ENCODE peak calls at places on chromosomes 11 and 22, in five cellular contexts. One of them, this sample, is unnamed.

GRCh38 chr11:44596541-44597276 is 31.2 kb downstream of the CD82 start:
- DNase-seq in GM12892: peak
- DNase-seq in GM12878: peak
- DNase-seq in SK-N-SH: no peak
- DNase-seq in HepG2: no peak
- DNase-seq in this sample: no peak

GRCh38 chr11:2940930-2941821 is 12.0 kb upstream of the PHLDA2 start:
- DNase-seq in GM12892: no peak
- DNase-seq in GM12878: no peak
- DNase-seq in SK-N-SH: peak
- DNase-seq in HepG2: no peak
- DNase-seq in this sample: no peak

GRCh38 chr11:121741954-121742361 is 289.2 kb upstream of the SORL1-AS1 start:
- DNase-seq in GM12892: no peak
- DNase-seq in GM12878: no peak
- DNase-seq in SK-N-SH: peak
- DNase-seq in HepG2: no peak
- DNase-seq in this sample: no peak

GRCh38 chr11:44916316-44916715 is 34.4 kb downstream of the TP53I11 start:
- DNase-seq in GM12892: no peak
- DNase-seq in GM12878: no peak
- DNase-seq in SK-N-SH: no peak
- DNase-seq in HepG2: no peak
- DNase-seq in this sample: no peak

GRCh38 chr22:49381595-49382450 is 445.9 kb downstream of the BRD1 start:
- DNase-seq in GM12892: no peak
- DNase-seq in GM12878: no peak
- DNase-seq in SK-N-SH: no peak
- DNase-seq in HepG2: no peak
- DNase-seq in this sample: no peak

GRCh38 chr11:13502492-13502891 is 6.7 kb upstream of the PTH start:
- DNase-seq in GM12892: no peak
- DNase-seq in GM12878: no peak
- DNase-seq in SK-N-SH: no peak
- DNase-seq in HepG2: no peak
- DNase-seq in this sample: no peak

GRCh38 chr11:75349540-75350116 is 1.8 kb downstream of the ARRB1 start:
- DNase-seq in GM12892: no peak
- DNase-seq in GM12878: no peak
- DNase-seq in SK-N-SH: no peak
- DNase-seq in HepG2: no peak
- DNase-seq in this sample: no peak

GRCh38 chr11:128582496-128583366 is 4.6 kb downstream of the ETS1 start:
- DNase-seq in GM12892: no peak
- DNase-seq in GM12878: no peak
- DNase-seq in SK-N-SH: no peak
- DNase-seq in HepG2: no peak
- DNase-seq in this sample: no peak

GRCh38 chr22:38953091-38953490 is 4.3 kb upstream of the APOBEC3A start:
- DNase-seq in GM12892: no peak
- DNase-seq in GM12878: no peak
- DNase-seq in SK-N-SH: no peak
- DNase-seq in HepG2: no peak
- DNase-seq in this sample: no peak

GRCh38 chr11:12664410-12664809 is 9.8 kb upstream of the TEAD1 start:
- DNase-seq in GM12892: no peak
- DNase-seq in GM12878: no peak
- DNase-seq in SK-N-SH: no peak
- DNase-seq in HepG2: no peak
- DNase-seq in this sample: no peak

GRCh38 chr11:102940714-102941588 is 14.6 kb downstream of the MMP13 start:
- DNase-seq in GM12892: peak
- DNase-seq in GM12878: peak
- DNase-seq in SK-N-SH: peak
- DNase-seq in HepG2: peak
- DNase-seq in this sample: peak

GRCh38 chr22:40415531-40416266 is 45.3 kb downstream of the SGSM3 start:
- DNase-seq in GM12892: peak
- DNase-seq in GM12878: no peak
- DNase-seq in SK-N-SH: no peak
- DNase-seq in HepG2: no peak
- DNase-seq in this sample: peak

GRCh38 chr11:111910637-111911562 is 670 bp downstream of the CRYAB start:
- DNase-seq in GM12892: no peak
- DNase-seq in GM12878: no peak
- DNase-seq in SK-N-SH: no peak
- DNase-seq in HepG2: no peak
- DNase-seq in this sample: no peak

GRCh38 chr11:25961539-25961938 is 370.4 kb upstream of the ANO3 start:
- DNase-seq in GM12892: no peak
- DNase-seq in GM12878: no peak
- DNase-seq in SK-N-SH: no peak
- DNase-seq in HepG2: no peak
- DNase-seq in this sample: no peak

GRCh38 chr11:124900464-124900863 is 2.8 kb upstream of the ROBO4 start:
- DNase-seq in GM12892: no peak
- DNase-seq in GM12878: no peak
- DNase-seq in SK-N-SH: peak
- DNase-seq in HepG2: peak
- DNase-seq in this sample: no peak

GRCh38 chr11:92424281-92424680 is 199.7 kb downstream of the FAT3 start:
- DNase-seq in GM12892: no peak
- DNase-seq in GM12878: no peak
- DNase-seq in SK-N-SH: no peak
- DNase-seq in HepG2: no peak
- DNase-seq in this sample: no peak

GRCh38 chr11:1345752-1346513 is 36.5 kb upstream of the TOLLIP start:
- DNase-seq in GM12892: no peak
- DNase-seq in GM12878: no peak
- DNase-seq in SK-N-SH: peak
- DNase-seq in HepG2: no peak
- DNase-seq in this sample: no peak

GRCh38 chr11:68028802-68029475 is 1.5 kb upstream of the NDUFS8 start:
- DNase-seq in GM12892: no peak
- DNase-seq in GM12878: no peak
- DNase-seq in SK-N-SH: no peak
- DNase-seq in HepG2: no peak
- DNase-seq in this sample: no peak

GRCh38 chr11:18067372-18067771 is 21.3 kb upstream of the TPH1 start:
- DNase-seq in GM12892: no peak
- DNase-seq in GM12878: no peak
- DNase-seq in SK-N-SH: no peak
- DNase-seq in HepG2: no peak
- DNase-seq in this sample: no peak

GRCh38 chr11:76267563-76267962 is 61.3 kb upstream of the WNT11 start:
- DNase-seq in GM12892: no peak
- DNase-seq in GM12878: no peak
- DNase-seq in SK-N-SH: no peak
- DNase-seq in HepG2: no peak
- DNase-seq in this sample: no peak

GRCh38 chr11:68099474-68100405 is 21.4 kb downstream of the CHKA start:
- DNase-seq in GM12892: no peak
- DNase-seq in GM12878: peak
- DNase-seq in SK-N-SH: peak
- DNase-seq in HepG2: peak
- DNase-seq in this sample: no peak

GRCh38 chr11:14335712-14336111 is 23.3 kb downstream of the RRAS2 start:
- DNase-seq in GM12892: no peak
- DNase-seq in GM12878: no peak
- DNase-seq in SK-N-SH: no peak
- DNase-seq in HepG2: no peak
- DNase-seq in this sample: no peak

GRCh38 chr11:126716456-126717083 is 284.0 kb downstream of the KIRREL3 start:
- DNase-seq in GM12892: no peak
- DNase-seq in GM12878: no peak
- DNase-seq in SK-N-SH: peak
- DNase-seq in HepG2: peak
- DNase-seq in this sample: peak

GRCh38 chr11:44446341-44446712 is 119.1 kb upstream of the CD82 start:
- DNase-seq in GM12892: no peak
- DNase-seq in GM12878: no peak
- DNase-seq in SK-N-SH: no peak
- DNase-seq in HepG2: no peak
- DNase-seq in this sample: no peak

GRCh38 chr11:2994336-2994730 is 2.2 kb upstream of the NAP1L4 start:
- DNase-seq in GM12892: no peak
- DNase-seq in GM12878: no peak
- DNase-seq in SK-N-SH: no peak
- DNase-seq in HepG2: no peak
- DNase-seq in this sample: no peak

GRCh38 chr22:23240639-23241389 is 60.5 kb downstream of the BCR start:
- DNase-seq in GM12892: no peak
- DNase-seq in GM12878: no peak
- DNase-seq in SK-N-SH: peak
- DNase-seq in HepG2: no peak
- DNase-seq in this sample: no peak

GRCh38 chr11:131618203-131618602 is 247.8 kb downstream of the NTM start:
- DNase-seq in GM12892: no peak
- DNase-seq in GM12878: no peak
- DNase-seq in SK-N-SH: no peak
- DNase-seq in HepG2: no peak
- DNase-seq in this sample: no peak
- TF ChIP-seq TAF1 in GM12892: no peak
- TF ChIP-seq TAF1 in GM12878: no peak
- TF ChIP-seq TAF1 in SK-N-SH: no peak
- TF ChIP-seq TAF1 in HepG2: no peak
- TF ChIP-seq TAF1 in this sample: no peak

DNA sequence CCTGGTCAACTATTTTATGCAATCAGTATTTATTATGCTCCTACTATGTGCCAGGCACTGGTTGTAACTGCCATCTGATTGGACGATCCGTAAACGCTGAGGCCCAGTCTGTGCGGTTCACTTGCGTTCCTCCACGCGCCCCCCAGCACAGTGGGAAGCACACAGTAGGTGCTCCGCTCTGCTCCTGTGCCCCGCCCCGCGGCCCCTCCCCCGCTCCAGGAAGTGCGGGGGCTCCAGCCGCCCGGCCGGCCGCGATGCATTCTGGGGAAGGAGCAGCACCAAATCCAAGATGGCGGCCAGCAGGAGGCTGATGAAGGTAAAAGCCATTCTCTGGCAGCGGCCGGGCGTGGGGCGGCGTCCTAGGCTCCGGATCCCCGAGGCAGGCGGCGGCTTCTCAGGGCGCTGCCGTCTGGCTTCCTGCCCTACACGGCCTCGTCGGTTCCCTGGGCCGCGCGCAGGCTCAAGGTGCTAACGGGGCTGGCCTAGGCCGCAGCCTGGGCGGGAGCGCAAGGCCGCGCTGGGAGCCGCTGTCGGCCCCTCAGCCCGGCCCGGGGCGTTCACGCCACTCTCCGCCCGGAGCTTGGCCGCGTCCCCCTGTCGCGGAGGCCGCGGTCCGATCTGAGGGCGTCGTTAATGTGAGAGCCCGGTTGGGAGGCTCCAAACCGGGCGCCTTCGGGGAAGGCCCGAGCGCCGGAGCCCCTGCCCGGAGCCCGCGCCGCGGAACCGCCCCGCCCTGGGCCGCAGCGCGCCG is at the start of gene UBE2L3:
- DNase-seq in GM12892: peak
- DNase-seq in GM12878: no peak
- DNase-seq in SK-N-SH: peak
- DNase-seq in HepG2: peak
- DNase-seq in this sample: peak
- TF ChIP-seq POLR2AphosphoS5 in GM12892: peak
- TF ChIP-seq POLR2AphosphoS5 in GM12878: peak
- TF ChIP-seq POLR2AphosphoS5 in SK-N-SH: peak
- TF ChIP-seq POLR2AphosphoS5 in HepG2: peak
- TF ChIP-seq POLR2AphosphoS5 in this sample: peak

GRCh38 chr11:27214713-27215112 is 148.3 kb downstream of the CCDC34 start:
- DNase-seq in GM12892: no peak
- DNase-seq in GM12878: no peak
- DNase-seq in SK-N-SH: no peak
- DNase-seq in HepG2: no peak
- DNase-seq in this sample: no peak

GRCh38 chr11:27212248-27212780 is 150.7 kb downstream of the CCDC34 start:
- DNase-seq in GM12892: no peak
- DNase-seq in GM12878: no peak
- DNase-seq in SK-N-SH: no peak
- DNase-seq in HepG2: no peak
- DNase-seq in this sample: no peak

GRCh38 chr11:27215471-27216267 is 147.3 kb downstream of the CCDC34 start:
- DNase-seq in GM12892: no peak
- DNase-seq in GM12878: no peak
- DNase-seq in SK-N-SH: no peak
- DNase-seq in HepG2: no peak
- DNase-seq in this sample: no peak

GRCh38 chr11:27211370-27212127 is 151.5 kb downstream of the CCDC34 start:
- DNase-seq in GM12892: no peak
- DNase-seq in GM12878: no peak
- DNase-seq in SK-N-SH: no peak
- DNase-seq in HepG2: no peak
- DNase-seq in this sample: no peak

DNA sequence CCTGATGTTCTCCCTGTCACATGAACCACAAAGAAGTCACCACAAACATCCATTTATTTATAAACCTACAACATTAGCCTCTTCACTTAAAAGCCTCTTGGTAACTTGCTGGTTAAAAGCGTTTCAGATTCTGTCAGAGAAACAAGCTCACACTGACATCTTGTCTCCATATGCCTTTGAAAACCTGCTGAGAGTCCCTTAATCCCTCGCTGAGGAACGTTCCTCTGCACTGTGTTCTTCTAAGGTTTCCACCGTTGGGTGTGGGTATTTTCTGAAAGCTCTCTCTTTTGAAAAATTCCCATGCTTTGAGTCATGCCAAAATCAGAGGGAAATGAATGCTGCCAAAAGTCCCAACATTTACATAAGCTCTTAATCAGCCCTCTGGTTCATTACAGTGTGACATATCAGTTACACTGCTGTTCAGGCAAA is 149.8 kb downstream of the CCDC34 start:
- DNase-seq in GM12892: no peak
- DNase-seq in GM12878: peak
- DNase-seq in SK-N-SH: no peak
- DNase-seq in HepG2: no peak
- DNase-seq in this sample: no peak
- TF ChIP-seq TAF1 in GM12892: no peak
- TF ChIP-seq TAF1 in GM12878: no peak
- TF ChIP-seq TAF1 in SK-N-SH: peak
- TF ChIP-seq TAF1 in HepG2: no peak
- TF ChIP-seq TAF1 in this sample: no peak

DNA sequence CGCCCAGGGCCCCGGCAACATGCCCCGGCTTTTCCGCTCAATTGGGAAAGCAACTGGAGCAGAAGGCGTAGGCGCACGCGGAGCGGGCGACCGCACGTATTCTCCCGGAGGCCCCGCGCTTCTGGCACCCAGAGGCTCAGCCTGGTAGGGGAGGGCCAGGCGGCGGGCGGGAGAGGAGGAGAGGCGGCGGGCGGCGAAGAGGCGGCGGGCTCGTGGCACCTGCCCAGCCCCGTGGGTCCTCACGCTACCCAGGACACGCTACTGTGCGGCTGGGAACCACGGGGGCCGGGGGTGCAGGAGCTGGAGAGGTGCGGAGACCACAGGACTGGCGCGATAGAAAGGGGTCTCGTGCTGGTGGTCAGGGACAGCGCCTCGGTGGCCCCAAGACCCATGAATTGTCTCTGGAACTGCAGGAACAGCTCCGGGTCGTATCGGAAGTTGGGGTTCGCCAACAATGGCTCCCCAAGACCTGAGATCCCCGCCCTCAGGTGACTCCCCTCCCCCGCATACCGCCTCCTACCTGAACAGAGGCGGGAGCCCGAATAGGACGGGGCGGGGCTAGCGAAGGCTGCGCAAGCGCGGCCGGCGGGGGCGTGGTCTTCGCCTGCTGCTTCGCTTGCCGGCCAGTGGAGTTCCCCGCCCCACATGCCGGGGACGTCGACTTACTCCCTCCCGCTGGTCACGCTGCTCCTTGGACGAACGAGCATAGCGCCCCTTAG is at the start of gene SLC37A4:
- DNase-seq in GM12892: peak
- DNase-seq in GM12878: peak
- DNase-seq in SK-N-SH: peak
- DNase-seq in HepG2: peak
- DNase-seq in this sample: peak
- TF ChIP-seq POLR2AphosphoS5 in GM12892: peak
- TF ChIP-seq POLR2AphosphoS5 in GM12878: peak
- TF ChIP-seq POLR2AphosphoS5 in SK-N-SH: peak
- TF ChIP-seq POLR2AphosphoS5 in HepG2: peak
- TF ChIP-seq POLR2AphosphoS5 in this sample: no peak